ENCODE peak calls at places on chromosomes 5 and 9, in eight cellular contexts. One of them, this sample, is unnamed.

GRCh38 chr9:89684912-89685636 is 80.3 kb downstream of the GADD45G start:
- DNase-seq in Peyer's patch: no peak
- DNase-seq in thyroid gland: peak; percentile 62
- DNase-seq in prostate gland: no peak
- DNase-seq in ovary: peak; percentile 35
- DNase-seq in K562: no peak
- DNase-seq in IMR-90: no peak
- DNase-seq in transverse colon: no peak
- DNase-seq in this sample: no peak

GRCh38 chr5:163434410-163434866 is 3.0 kb upstream of the CCNG1 start:
- DNase-seq in K562: peak; percentile 38
- DNase-seq in transverse colon: peak; percentile 45
- DNase-seq in IMR-90: peak; percentile 47
- DNase-seq in thyroid gland: no peak
- DNase-seq in Peyer's patch: peak; percentile 58
- DNase-seq in prostate gland: peak; percentile 11
- DNase-seq in ovary: no peak
- DNase-seq in this sample: no peak

GRCh38 chr9:135554718-135555117 is 6.8 kb upstream of the PAEP start:
- DNase-seq in K562: no peak
- DNase-seq in Peyer's patch: no peak
- DNase-seq in thyroid gland: no peak
- DNase-seq in transverse colon: no peak
- DNase-seq in ovary: no peak
- DNase-seq in IMR-90: no peak
- DNase-seq in prostate gland: no peak
- DNase-seq in this sample: no peak

GRCh38 chr5:106415541-106415940 is 1255.2 kb downstream of the EFNA5 start:
- DNase-seq in K562: no peak
- DNase-seq in thyroid gland: no peak
- DNase-seq in transverse colon: no peak
- DNase-seq in ovary: no peak
- DNase-seq in Peyer's patch: no peak
- DNase-seq in prostate gland: no peak
- DNase-seq in IMR-90: peak; percentile 89
- DNase-seq in this sample: no peak

GRCh38 chr5:59583810-59584562 is 309.5 kb downstream of the PDE4D start:
- DNase-seq in IMR-90: no peak
- DNase-seq in ovary: no peak
- DNase-seq in K562: no peak
- DNase-seq in prostate gland: no peak
- DNase-seq in transverse colon: peak; percentile 36
- DNase-seq in thyroid gland: no peak
- DNase-seq in Peyer's patch: no peak
- DNase-seq in this sample: no peak

GRCh38 chr5:39376293-39376714 is 12.0 kb upstream of the C9 start:
- DNase-seq in thyroid gland: peak; percentile 23
- DNase-seq in Peyer's patch: peak; percentile 67
- DNase-seq in prostate gland: peak; percentile 32
- DNase-seq in K562: peak; percentile 69
- DNase-seq in ovary: no peak
- DNase-seq in IMR-90: peak; percentile 48
- DNase-seq in transverse colon: peak; percentile 27
- DNase-seq in this sample: peak; percentile 53

GRCh38 chr5:83900307-83900706 is 179.7 kb upstream of the HAPLN1 start:
- DNase-seq in prostate gland: no peak
- DNase-seq in Peyer's patch: no peak
- DNase-seq in thyroid gland: no peak
- DNase-seq in K562: no peak
- DNase-seq in IMR-90: peak; percentile 30
- DNase-seq in ovary: no peak
- DNase-seq in transverse colon: no peak
- DNase-seq in this sample: no peak

GRCh38 chr9:115328228-115328627 is 210.3 kb upstream of the TNC start:
- DNase-seq in ovary: no peak
- DNase-seq in transverse colon: peak; percentile 9
- DNase-seq in Peyer's patch: no peak
- DNase-seq in thyroid gland: no peak
- DNase-seq in K562: no peak
- DNase-seq in IMR-90: peak; percentile 76
- DNase-seq in prostate gland: peak; percentile 19
- DNase-seq in this sample: peak; percentile 42

GRCh38 chr5:53481887-53482716 is 1.7 kb downstream of the FST start:
- DNase-seq in ovary: peak; percentile 66
- DNase-seq in K562: peak; percentile 56
- DNase-seq in Peyer's patch: peak; percentile 76
- DNase-seq in prostate gland: peak; percentile 57
- DNase-seq in transverse colon: peak; percentile 69
- DNase-seq in thyroid gland: peak; percentile 79
- DNase-seq in IMR-90: peak; percentile 71
- DNase-seq in this sample: peak; percentile 74

GRCh38 chr5:120435129-120435528 is 29.0 kb upstream of the PRR16 start:
- DNase-seq in Peyer's patch: no peak
- DNase-seq in ovary: no peak
- DNase-seq in K562: no peak
- DNase-seq in IMR-90: no peak
- DNase-seq in thyroid gland: no peak
- DNase-seq in transverse colon: no peak
- DNase-seq in prostate gland: no peak
- DNase-seq in this sample: no peak

GRCh38 chr5:76271836-76272235 is 131.2 kb upstream of the IQGAP2 start:
- DNase-seq in prostate gland: no peak
- DNase-seq in ovary: no peak
- DNase-seq in transverse colon: no peak
- DNase-seq in IMR-90: no peak
- DNase-seq in Peyer's patch: no peak
- DNase-seq in K562: no peak
- DNase-seq in thyroid gland: no peak
- DNase-seq in this sample: no peak

GRCh38 chr9:118809160-118809625 is 560.0 kb downstream of the BRINP1 start:
- DNase-seq in Peyer's patch: no peak
- DNase-seq in thyroid gland: peak; percentile 64
- DNase-seq in ovary: no peak
- DNase-seq in K562: no peak
- DNase-seq in transverse colon: no peak
- DNase-seq in IMR-90: no peak
- DNase-seq in prostate gland: no peak
- DNase-seq in this sample: no peak

GRCh38 chr9:137255448-137256114 is 454 bp downstream of the NELFB start:
- DNase-seq in Peyer's patch: no peak
- DNase-seq in transverse colon: peak; percentile 60
- DNase-seq in K562: no peak
- DNase-seq in IMR-90: no peak
- DNase-seq in prostate gland: no peak
- DNase-seq in ovary: no peak
- DNase-seq in thyroid gland: peak; percentile 34
- DNase-seq in this sample: no peak

DNA sequence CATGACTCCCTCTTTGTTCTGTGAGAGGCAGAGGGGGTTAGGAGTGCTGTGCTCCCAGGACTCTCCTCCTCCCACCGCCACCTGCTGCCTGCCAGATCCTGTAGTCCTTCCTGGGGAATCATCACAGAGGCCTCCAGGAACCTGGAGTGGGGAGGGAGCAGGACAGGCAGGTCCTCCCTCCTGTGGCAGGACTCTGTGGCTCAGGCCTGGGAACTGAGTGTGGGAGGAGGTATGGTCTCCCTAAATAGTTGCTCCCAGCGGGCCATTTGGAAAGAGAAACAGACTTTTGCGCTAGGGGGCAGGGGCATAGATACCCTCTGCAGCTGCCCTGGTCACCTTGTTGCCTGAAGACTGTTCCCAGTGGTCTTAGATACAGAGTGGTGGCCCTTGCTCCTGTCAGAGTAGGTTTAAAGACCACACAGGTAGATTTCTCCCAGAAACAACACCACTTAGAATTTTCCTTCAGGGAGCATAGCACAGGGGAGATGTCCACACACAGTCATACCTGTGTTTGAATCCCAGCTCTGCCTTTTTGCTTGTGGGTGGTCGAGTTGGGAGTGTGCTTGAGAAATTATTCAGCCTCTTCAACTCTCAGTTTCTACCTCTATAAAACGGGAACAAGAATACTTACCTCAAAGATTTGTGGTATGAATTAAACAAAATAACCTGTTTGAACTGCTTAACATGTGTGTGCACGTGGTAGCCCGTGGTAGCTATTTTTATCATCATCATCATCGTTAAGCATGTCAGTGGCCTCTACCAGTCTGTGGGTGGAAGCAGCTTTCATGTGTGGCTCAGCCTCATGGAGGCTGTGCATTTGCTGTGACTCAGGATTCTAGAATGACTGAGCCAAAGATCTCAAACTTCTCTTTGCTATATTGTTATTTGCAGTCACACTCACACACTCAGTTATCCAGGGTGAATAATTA is 55.8 kb downstream of the SLC22A5 start:
- DNase-seq in Peyer's patch: peak; percentile 89
- DNase-seq in ovary: no peak
- DNase-seq in K562: peak; percentile 53
- DNase-seq in thyroid gland: peak; percentile 30
- DNase-seq in prostate gland: no peak
- DNase-seq in transverse colon: peak; percentile 54
- DNase-seq in IMR-90: peak; percentile 95
- DNase-seq in this sample: no peak
- TF ChIP-seq POLR2A in Peyer's patch: peak; percentile 27
- TF ChIP-seq POLR2A in ovary: no peak
- TF ChIP-seq POLR2A in K562: no peak
- TF ChIP-seq POLR2A in thyroid gland: no peak
- TF ChIP-seq POLR2A in prostate gland: no peak
- TF ChIP-seq POLR2A in transverse colon: no peak
- TF ChIP-seq POLR2A in IMR-90: peak; percentile 36
- TF ChIP-seq POLR2A in this sample: no peak

GRCh38 chr5:181107699-181108098 is 23.3 kb downstream of the OR2V1 start:
- DNase-seq in ovary: no peak
- DNase-seq in prostate gland: no peak
- DNase-seq in transverse colon: no peak
- DNase-seq in Peyer's patch: peak; percentile 17
- DNase-seq in thyroid gland: no peak
- DNase-seq in IMR-90: no peak
- DNase-seq in K562: peak; percentile 63
- DNase-seq in this sample: no peak

GRCh38 chr5:181114284-181114843 is 16.6 kb downstream of the OR2V1 start:
- DNase-seq in IMR-90: no peak
- DNase-seq in K562: no peak
- DNase-seq in transverse colon: no peak
- DNase-seq in prostate gland: no peak
- DNase-seq in ovary: no peak
- DNase-seq in Peyer's patch: peak; percentile 26
- DNase-seq in thyroid gland: no peak
- DNase-seq in this sample: no peak

GRCh38 chr5:181109489-181110013 is 21.4 kb downstream of the OR2V1 start:
- DNase-seq in transverse colon: no peak
- DNase-seq in IMR-90: no peak
- DNase-seq in thyroid gland: no peak
- DNase-seq in ovary: no peak
- DNase-seq in Peyer's patch: peak; percentile 41
- DNase-seq in prostate gland: no peak
- DNase-seq in K562: no peak
- DNase-seq in this sample: no peak

GRCh38 chr5:181108578-181109165 is 22.3 kb downstream of the OR2V1 start:
- DNase-seq in Peyer's patch: peak; percentile 44
- DNase-seq in thyroid gland: no peak
- DNase-seq in ovary: no peak
- DNase-seq in transverse colon: no peak
- DNase-seq in K562: no peak
- DNase-seq in prostate gland: no peak
- DNase-seq in IMR-90: no peak
- DNase-seq in this sample: no peak

GRCh38 chr5:181111010-181111409 is 20.0 kb downstream of the OR2V1 start:
- DNase-seq in transverse colon: no peak
- DNase-seq in prostate gland: no peak
- DNase-seq in K562: no peak
- DNase-seq in thyroid gland: no peak
- DNase-seq in Peyer's patch: no peak
- DNase-seq in IMR-90: no peak
- DNase-seq in ovary: no peak
- DNase-seq in this sample: no peak
- TF ChIP-seq CTCF in transverse colon: no peak
- TF ChIP-seq CTCF in prostate gland: no peak
- TF ChIP-seq CTCF in K562: peak; percentile 17
- TF ChIP-seq CTCF in thyroid gland: no peak
- TF ChIP-seq CTCF in Peyer's patch: no peak
- TF ChIP-seq CTCF in IMR-90: no peak
- TF ChIP-seq CTCF in ovary: no peak
- TF ChIP-seq CTCF in this sample: no peak

DNA sequence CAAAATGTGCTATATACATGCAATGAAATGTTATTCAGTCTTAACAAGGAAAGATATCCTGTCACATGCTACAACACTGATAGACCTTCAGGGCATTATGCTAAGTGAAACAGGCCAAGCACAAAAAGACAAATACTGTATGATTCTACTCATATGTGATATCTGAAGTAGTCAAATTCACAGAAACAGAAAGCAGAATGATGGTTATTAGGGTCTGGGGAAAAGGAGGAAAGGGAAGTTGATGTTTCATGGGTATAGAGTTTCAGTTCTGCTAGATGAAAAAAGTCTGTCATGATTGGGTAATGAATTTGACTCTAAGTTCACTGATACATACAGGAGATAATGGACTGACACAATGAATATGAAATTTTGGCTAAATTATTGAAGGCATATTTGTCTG is 11.2 kb upstream of the RIC1 start:
- DNase-seq in Peyer's patch: no peak
- DNase-seq in prostate gland: no peak
- DNase-seq in K562: no peak
- DNase-seq in IMR-90: no peak
- DNase-seq in transverse colon: no peak
- DNase-seq in thyroid gland: no peak
- DNase-seq in ovary: no peak
- DNase-seq in this sample: no peak
- H3K27ac ChIP-seq in Peyer's patch: no peak overlapping the region
- H3K27ac ChIP-seq in prostate gland: no peak overlapping the region
- H3K27ac ChIP-seq in K562: no peak overlapping the region
- H3K27ac ChIP-seq in IMR-90: no peak overlapping the region
- H3K27ac ChIP-seq in transverse colon: no peak overlapping the region
- H3K27ac ChIP-seq in thyroid gland: no peak overlapping the region
- H3K27ac ChIP-seq in ovary: no peak overlapping the region
- H3K27ac ChIP-seq in this sample: no peak overlapping the region

GRCh38 chr9:129175515-129175824 is 2.6 kb downstream of the IER5L start:
- DNase-seq in ovary: no peak
- DNase-seq in IMR-90: no peak
- DNase-seq in transverse colon: no peak
- DNase-seq in prostate gland: no peak
- DNase-seq in K562: no peak
- DNase-seq in Peyer's patch: no peak
- DNase-seq in thyroid gland: no peak
- DNase-seq in this sample: no peak

GRCh38 chr9:129177443-129177790 is 644 bp downstream of the IER5L start:
- DNase-seq in prostate gland: no peak
- DNase-seq in ovary: no peak
- DNase-seq in K562: peak; percentile 53
- DNase-seq in thyroid gland: peak; percentile 31
- DNase-seq in Peyer's patch: no peak
- DNase-seq in IMR-90: no peak
- DNase-seq in transverse colon: no peak
- DNase-seq in this sample: no peak

GRCh38 chr9:129176786-129177442 is 1.1 kb downstream of the IER5L start:
- DNase-seq in thyroid gland: peak; percentile 51
- DNase-seq in Peyer's patch: peak; percentile 58
- DNase-seq in ovary: peak; percentile 74
- DNase-seq in prostate gland: peak; percentile 36
- DNase-seq in IMR-90: peak; percentile 49
- DNase-seq in transverse colon: no peak
- DNase-seq in K562: no peak
- DNase-seq in this sample: peak; percentile 52

GRCh38 chr9:129174724-129175514 is 3.1 kb downstream of the IER5L start:
- DNase-seq in K562: peak; percentile 74
- DNase-seq in transverse colon: peak; percentile 80
- DNase-seq in thyroid gland: peak; percentile 88
- DNase-seq in prostate gland: peak; percentile 70
- DNase-seq in ovary: peak; percentile 91
- DNase-seq in IMR-90: peak; percentile 90
- DNase-seq in Peyer's patch: peak; percentile 79
- DNase-seq in this sample: peak; percentile 95

GRCh38 chr9:129175825-129176633 is 2.0 kb downstream of the IER5L start:
- DNase-seq in thyroid gland: peak; percentile 92
- DNase-seq in ovary: peak; percentile 87
- DNase-seq in Peyer's patch: peak; percentile 92
- DNase-seq in transverse colon: peak; percentile 92
- DNase-seq in K562: peak; percentile 88
- DNase-seq in IMR-90: peak; percentile 88
- DNase-seq in prostate gland: peak; percentile 90
- DNase-seq in this sample: peak; percentile 91
- TF ChIP-seq POLR2A in thyroid gland: no peak
- TF ChIP-seq POLR2A in ovary: peak; percentile 63
- TF ChIP-seq POLR2A in Peyer's patch: peak; percentile 78
- TF ChIP-seq POLR2A in transverse colon: peak; percentile 85
- TF ChIP-seq POLR2A in K562: peak; percentile 40
- TF ChIP-seq POLR2A in IMR-90: peak; percentile 66
- TF ChIP-seq POLR2A in prostate gland: peak; percentile 68
- TF ChIP-seq POLR2A in this sample: peak; percentile 62